ENCODE peak calls at places on chromosomes 4 and X, in six cellular contexts. V is activated effector memory CD4-positive, alpha-beta T cell treated with Interleukin-2 at 50 U/mL for 16 hours; O is endodermal cell; B is body of pancreas; J is adipocyte; G is left colon. X is an unnamed sample.

GRCh38 chr4:7852568-7853185 is 87.0 kb downstream of the AFAP1 start:
- DNase-seq in G (no peak), O (no peak), V (no peak), J (no peak), B (peak; percentile 41), X (peak; percentile 63)

GRCh38 chr4:41145571-41146078 is 68.7 kb downstream of the APBB2 start:
- DNase-seq in B (no peak), O (no peak), G (no peak), J (peak; percentile 46), V (no peak), X (no peak)

GRCh38 chr4:150056569-150056968 is 21.7 kb upstream of the DCLK2 start:
- DNase-seq in V (no peak), B (no peak), J (peak; percentile 33), O (no peak), G (no peak), X (peak; percentile 45)

GRCh38 chrX:103586314-103586646 is 965 bp downstream of the TCEAL4 start:
- DNase-seq in B (no peak), J (peak; percentile 1), O (peak; percentile 59), G (no peak), V (no peak), X (peak; percentile 20)

GRCh38 chr4:168487821-168488162 is 7.5 kb upstream of the DDX60L start:
- DNase-seq in B (no peak), J (no peak), V (no peak), O (no peak), G (no peak), X (no peak)

GRCh38 chr4:181964731-181965130 is 278.5 kb upstream of the TENM3 start:
- DNase-seq in V (no peak), B (no peak), O (no peak), G (no peak), J (no peak), X (no peak)

GRCh38 chrX:41033299-41033698 is 51.9 kb upstream of the USP9X start:
- DNase-seq in O (no peak), G (no peak), V (no peak), J (no peak), B (no peak), X (no peak)

GRCh38 chr4:130077275-130077674 is 981.3 kb downstream of the C4orf33 start:
- DNase-seq in J (peak; percentile 84), G (no peak), V (no peak), B (no peak), O (no peak), X (peak; percentile 68)

GRCh38 chr4:187333151-187333550 is 609.5 kb upstream of the FAT1 start:
- DNase-seq in G (no peak), B (no peak), O (no peak), V (no peak), J (no peak), X (peak; percentile 21)

GRCh38 chrX:109797311-109797975 is 64.4 kb upstream of the ACSL4 start:
- DNase-seq in O (no peak), B (no peak), J (peak; percentile 42), G (no peak), V (no peak), X (peak; percentile 69)

GRCh38 chr4:8262637-8263322 is 6.8 kb upstream of the HTRA3 start:
- DNase-seq in J (no peak), B (no peak), V (no peak), O (no peak), G (no peak), X (no peak)

GRCh38 chr4:7811536-7812190 is 128.0 kb downstream of the AFAP1 start:
- DNase-seq in O (no peak), B (no peak), G (peak; percentile 64), V (no peak), J (peak; percentile 96), X (peak; percentile 36)

GRCh38 chrX:123215397-123216089 is 31.5 kb downstream of the GRIA3 start:
- DNase-seq in O (no peak), G (no peak), B (no peak), J (no peak), V (no peak), X (no peak)

GRCh38 chr4:138706206-138706605 is 309.4 kb upstream of the NOCT start:
- DNase-seq in V (no peak), J (peak; percentile 61), O (no peak), G (no peak), B (no peak), X (no peak)

GRCh38 chr4:185950891-185951290 is 118.1 kb upstream of the TLR3 start:
- DNase-seq in G (no peak), O (no peak), B (no peak), J (peak; percentile 54), V (no peak), X (peak; percentile 35)

GRCh38 chrX:15349046-15349445 is 13.7 kb upstream of the PIGA start:
- DNase-seq in J (peak; percentile 85), O (peak; percentile 74), G (peak; percentile 9), B (peak; percentile 67), V (no peak), X (peak; percentile 67)

GRCh38 chrX:109890910-109891502 is 111.9 kb upstream of the TMEM164 start:
- DNase-seq in V (peak; percentile 15), G (peak; percentile 50), J (peak; percentile 78), B (peak; percentile 71), O (peak; percentile 90), X (peak; percentile 58)

GRCh38 chr4:177554966-177555574 is 112.8 kb upstream of the AGA start:
- DNase-seq in B (peak; percentile 36), J (peak; percentile 69), G (peak; percentile 8), V (no peak), O (peak; percentile 66), X (peak; percentile 41)

GRCh38 chr4:112348488-112349158 is 51.5 kb downstream of the ALPK1 start:
- DNase-seq in V (no peak), B (peak; percentile 37), G (no peak), J (peak; percentile 44), O (peak; percentile 89), X (peak; percentile 86)

GRCh38 chr4:6550821-6551220 is 24.2 kb upstream of the MAN2B2 start:
- DNase-seq in J (no peak), O (no peak), V (no peak), G (no peak), B (no peak), X (no peak)

GRCh38 chr4:99043346-99043745 is 45.2 kb downstream of the ADH5 start:
- DNase-seq in O (no peak), V (no peak), G (no peak), B (no peak), J (no peak), X (no peak)

GRCh38 chr4:3828546-3828945 is 62.4 kb downstream of the ADRA2C start:
- DNase-seq in O (no peak), J (no peak), V (no peak), B (no peak), G (no peak), X (no peak)

GRCh38 chr4:15479089-15479912 is 9.6 kb downstream of the CC2D2A start:
- DNase-seq in G (peak; percentile 8), J (peak; percentile 96), V (no peak), B (peak; percentile 51), O (peak; percentile 94), X (peak; percentile 85)

GRCh38 chrX:108732630-108733321 is 3.6 kb downstream of the IRS4 start:
- DNase-seq in V (no peak), O (peak; percentile 87), G (no peak), B (no peak), J (no peak), X (peak; percentile 3)

GRCh38 chr4:123390846-123391456 is 5.6 kb upstream of the SPRY1 start:
- DNase-seq in J (peak; percentile 71), O (no peak), B (no peak), V (no peak), G (no peak), X (peak; percentile 41)

GRCh38 chrX:18701621-18702361 is 5.7 kb upstream of the PPEF1 start:
- DNase-seq in O (no peak), J (no peak), G (peak; percentile 40), V (no peak), B (peak; percentile 47), X (peak; percentile 29)

GRCh38 chr4:145183023-145183422 is 2.6 kb upstream of the OTUD4 start:
- DNase-seq in B (no peak), J (peak; percentile 6), V (no peak), G (no peak), O (no peak), X (peak; percentile 36)

GRCh38 chr4:87309625-87310024 is 13.1 kb downstream of the HSD17B13 start:
- DNase-seq in G (no peak), J (no peak), V (no peak), O (no peak), B (no peak), X (no peak)

GRCh38 chrX:64291106-64291505 is 60.7 kb upstream of the ASB12 start:
- DNase-seq in J (no peak), B (no peak), G (no peak), O (no peak), V (no peak), X (no peak)

GRCh38 chr4:174490356-174490969 is 31.8 kb downstream of the HPGD start:
- DNase-seq in J (peak; percentile 77), V (no peak), O (no peak), G (no peak), B (no peak), X (peak; percentile 40)

GRCh38 chrX:51507551-51507950 is 11.2 kb upstream of the NUDT11 start:
- DNase-seq in B (no peak), J (no peak), O (no peak), V (no peak), G (no peak), X (peak; percentile 64)

GRCh38 chr4:128452415-128452814 is 164.8 kb upstream of the PGRMC2 start:
- DNase-seq in V (no peak), J (no peak), O (no peak), G (no peak), B (no peak), X (no peak)

GRCh38 chrX:47634871-47635575 is 5.3 kb upstream of the CFP start:
- DNase-seq in B (no peak), V (no peak), O (no peak), G (no peak), J (no peak), X (no peak)

GRCh38 chr4:1872918-1873269 is 1.7 kb downstream of the NSD2 start:
- DNase-seq in V (no peak), G (no peak), O (no peak), J (peak; percentile 52), B (no peak), X (peak; percentile 63)

X was measured in epithelial cell of esophagus.